ENCODE peak calls at places on chromosomes 4 and X, in five cellular contexts. K is fibroblast of lung, Q is aorta, E is kidney glomerular epithelial cell, L is GM23248. X is an unnamed sample.

GRCh38 chr4:86306816-86307215 is 53.0 kb downstream of the MAPK10 start:
- DNase-seq in K (peak; percentile 87), Q (no peak), E (peak; percentile 21), L (peak; percentile 82), X (no peak)

GRCh38 chr4:7214359-7214758 is 22.0 kb downstream of the SORCS2 start:
- DNase-seq in K (peak; percentile 70), Q (no peak), E (no peak), L (peak; percentile 44), X (no peak)

GRCh38 chrX:81174286-81174685 is 27.4 kb downstream of the HMGN5 start:
- DNase-seq in K (peak; percentile 6), Q (no peak), E (peak; percentile 2), L (peak; percentile 45), X (peak; percentile 14)

GRCh38 chr4:77699731-77700210 is 94.2 kb downstream of the CXCL13 start:
- DNase-seq in K (peak; percentile 92), Q (no peak), E (peak; percentile 81), L (peak; percentile 73), X (peak; percentile 87)

GRCh38 chrX:25442501-25442900 is 426.7 kb upstream of the ARX start:
- DNase-seq in K (no peak), Q (no peak), E (no peak), L (no peak), X (no peak)

GRCh38 chrX:128816919-128817318 is 706.4 kb downstream of the SMARCA1 start:
- DNase-seq in K (no peak), Q (no peak), E (no peak), L (no peak), X (no peak)

GRCh38 chr4:128601992-128602695 is 207.4 kb upstream of the JADE1 start:
- DNase-seq in K (peak; percentile 67), Q (no peak), E (peak; percentile 50), L (peak; percentile 63), X (peak; percentile 43)

GRCh38 chr4:167614866-167615265 is 380.6 kb upstream of the SPOCK3 start:
- DNase-seq in K (peak; percentile 47), Q (no peak), E (no peak), L (no peak), X (no peak)

GRCh38 chrX:10832103-10832502 is 211.7 kb upstream of the MID1 start:
- DNase-seq in K (no peak), Q (no peak), E (no peak), L (peak; percentile 14), X (no peak)

GRCh38 chr4:127783026-127783769 is 1.1 kb downstream of the HSPA4L start:
- DNase-seq in K (peak; percentile 86), Q (peak; percentile 77), E (peak; percentile 52), L (peak; percentile 66), X (peak; percentile 89)

GRCh38 chr4:103272174-103272573 is 74.0 kb upstream of the CENPE start:
- DNase-seq in K (no peak), Q (no peak), E (no peak), L (no peak), X (no peak)

GRCh38 chrX:148049441-148049840 is 68.3 kb downstream of the FMR1NB start:
- DNase-seq in K (peak; percentile 25), Q (no peak), E (peak; percentile 2), L (peak; percentile 40), X (peak; percentile 36)

GRCh38 chrX:15416133-15416993 is 32.1 kb upstream of the VEGFD start:
- DNase-seq in K (peak; percentile 23), Q (no peak), E (no peak), L (peak; percentile 11), X (no peak)

GRCh38 chrX:132948648-132949260 is 9.7 kb downstream of the HS6ST2 start:
- DNase-seq in K (no peak), Q (no peak), E (no peak), L (peak; percentile 2), X (no peak)

GRCh38 chr4:4645743-4646142 is 103.9 kb upstream of the STX18 start:
- DNase-seq in K (no peak), Q (no peak), E (no peak), L (no peak), X (no peak)

GRCh38 chrX:19824603-19825002 is 62.8 kb downstream of the SH3KBP1 start:
- DNase-seq in K (peak; percentile 84), Q (no peak), E (peak; percentile 46), L (peak; percentile 73), X (no peak)

GRCh38 chr4:658031-658667 is 15.9 kb downstream of the ATP5ME start:
- DNase-seq in K (no peak), Q (peak; percentile 44), E (no peak), L (no peak), X (no peak)

GRCh38 chr4:90163872-90164271 is 36.7 kb downstream of the CCSER1 start:
- DNase-seq in K (no peak), Q (no peak), E (no peak), L (no peak), X (no peak)